ENCODE peak calls at places on chromosome 6, in four cellular contexts. Q is IMR-90, B is foreskin keratinocyte, A is right lobe of liver. H is an unnamed sample.

GRCh38 chr6:148348778-148349177 is 6.1 kb downstream of the SASH1 start:
- DNase-seq in A (no peak), B (no peak), Q (no peak), H (no peak)

GRCh38 chr6:118318648-118319047 is 229.4 kb upstream of the PLN start:
- DNase-seq in Q (no peak), B (no peak), A (no peak), H (no peak)

GRCh38 chr6:155328539-155329459 is 14.5 kb upstream of the TFB1M start:
- DNase-seq in A (no peak), Q (peak; percentile 12), B (no peak), H (no peak)

GRCh38 chr6:29720863-29721262 is 2.4 kb upstream of the HLA-F start:
- DNase-seq in B (peak; percentile 34), A (no peak), Q (no peak), H (no peak)

GRCh38 chr6:155188707-155189496 is 74.9 kb upstream of the CLDN20 start:
- DNase-seq in A (no peak), B (peak; percentile 87), Q (peak; percentile 100), H (no peak)

GRCh38 chr6:104682722-104683643 is 176.7 kb downstream of the HACE1 start:
- DNase-seq in A (peak; percentile 59), B (peak; percentile 27), Q (peak; percentile 59), H (no peak)

GRCh38 chr6:4466769-4467480 is 309.3 kb upstream of the CDYL start:
- DNase-seq in Q (no peak), B (peak; percentile 49), A (no peak), H (no peak)

GRCh38 chr6:155143610-155144106 is 120.2 kb upstream of the CLDN20 start:
- DNase-seq in Q (no peak), B (no peak), A (no peak), H (no peak)

GRCh38 chr6:19988555-19988954 is 151.4 kb downstream of the ID4 start:
- DNase-seq in A (no peak), Q (peak; percentile 9), B (peak; percentile 36), H (no peak)

GRCh38 chr6:36746251-36746650 is 48.6 kb downstream of the RAB44 start:
- DNase-seq in Q (no peak), A (no peak), B (no peak), H (no peak)

GRCh38 chr6:43716099-43716498 is 28.5 kb upstream of the MRPS18A start:
- DNase-seq in A (no peak), Q (no peak), B (no peak), H (peak; percentile 87)

GRCh38 chr6:107589934-107590333 is 100.0 kb downstream of the SOBP start:
- DNase-seq in Q (no peak), B (no peak), A (no peak), H (no peak)

GRCh38 chr6:158338311-158339112 is 26.2 kb downstream of the TULP4 start:
- DNase-seq in A (no peak), B (no peak), Q (no peak), H (no peak)

GRCh38 chr6:107458687-107459282 is 579 bp downstream of the PDSS2 start:
- DNase-seq in A (peak; percentile 42), B (peak; percentile 36), Q (peak; percentile 22), H (no peak)

GRCh38 chr6:123965894-123966293 is 162.2 kb downstream of the NKAIN2 start:
- DNase-seq in Q (peak; percentile 23), B (peak; percentile 60), A (no peak), H (no peak)

GRCh38 chr6:18349350-18349749 is 37.8 kb upstream of the RNF144B start:
- DNase-seq in Q (no peak), B (no peak), A (no peak), H (no peak)

GRCh38 chr6:12750416-12750815 is 33.8 kb downstream of the PHACTR1 start:
- DNase-seq in A (no peak), B (no peak), Q (no peak), H (no peak)

GRCh38 chr6:122400121-122400450 is 634 bp downstream of the HSF2 start:
- DNase-seq in B (no peak), A (no peak), Q (no peak), H (no peak)

GRCh38 chr6:53233309-53233708 is 84.7 kb upstream of the GCM1 start:
- DNase-seq in A (no peak), B (no peak), Q (peak; percentile 52), H (no peak)

GRCh38 chr6:33432546-33432945 is 12.7 kb downstream of the SYNGAP1 start:
- DNase-seq in B (no peak), Q (no peak), A (no peak), H (no peak)

GRCh38 chr6:39301606-39302005 is 12.6 kb downstream of the KCNK17 start:
- DNase-seq in A (no peak), Q (no peak), B (no peak), H (no peak)

GRCh38 chr6:6699741-6700367 is 111.3 kb downstream of the LY86 start:
- DNase-seq in Q (peak; percentile 91), B (peak; percentile 99), A (peak; percentile 53), H (no peak)

GRCh38 chr6:1643830-1644445 is 34.2 kb downstream of the FOXC1 start:
- DNase-seq in Q (no peak), A (no peak), B (no peak), H (no peak)

GRCh38 chr6:21992178-21992967 is 304.5 kb downstream of the PRL start:
- DNase-seq in Q (peak; percentile 80), A (no peak), B (peak; percentile 46), H (no peak)

GRCh38 chr6:52820198-52820597 is 16.6 kb upstream of the GSTA1 start:
- DNase-seq in A (no peak), B (no peak), Q (peak; percentile 52), H (no peak)

GRCh38 chr6:14739830-14740229 is 506.0 kb upstream of the JARID2 start:
- DNase-seq in A (no peak), B (no peak), Q (no peak), H (no peak)

GRCh38 chr6:34115396-34116314 is 30.2 kb downstream of the GRM4 start:
- DNase-seq in A (no peak), B (no peak), Q (peak; percentile 10), H (no peak)

GRCh38 chr6:42195415-42195814 is 659 bp upstream of the GUCA1B start:
- DNase-seq in Q (no peak), B (no peak), A (no peak), H (no peak)

GRCh38 chr6:152355166-152355565 is 282.0 kb downstream of the SYNE1 start:
- DNase-seq in Q (no peak), A (no peak), B (no peak), H (no peak)

GRCh38 chr6:152353440-152353839 is 283.7 kb downstream of the SYNE1 start:
- DNase-seq in B (no peak), Q (no peak), A (no peak), H (no peak)

GRCh38 chr6:152356016-152356415 is 281.1 kb downstream of the SYNE1 start:
- DNase-seq in B (peak; percentile 23), A (no peak), Q (no peak), H (no peak)

GRCh38 chr6:152360016-152360415 is 277.1 kb downstream of the SYNE1 start:
- DNase-seq in B (no peak), A (no peak), Q (no peak), H (no peak)

DNA sequence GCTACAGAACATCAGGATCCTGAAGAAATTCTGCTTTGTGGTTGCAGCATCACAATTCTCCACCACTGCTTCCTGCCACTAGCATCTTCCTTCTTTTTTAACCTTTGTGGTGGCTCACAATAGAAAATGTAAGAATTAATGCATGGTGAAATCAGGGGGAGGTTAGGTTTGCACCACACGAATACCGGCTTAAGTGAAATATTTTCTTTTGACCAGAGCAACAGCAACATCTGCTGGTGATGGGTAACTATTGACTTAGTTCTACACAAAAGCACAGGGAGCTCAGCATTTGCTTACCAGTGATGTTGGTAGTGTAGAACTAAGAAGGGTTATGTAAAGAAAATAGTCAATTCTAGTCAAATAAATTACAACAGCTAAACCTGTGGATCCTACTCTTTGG is 280.5 kb downstream of the SYNE1 start:
- DNase-seq in A (no peak), B (peak; percentile 49), Q (peak; percentile 47), H (no peak)
- TF ChIP-seq CTCF in A (peak; percentile 45), B (peak; percentile 60), Q (peak; percentile 41), H (peak; percentile 64)

DNA sequence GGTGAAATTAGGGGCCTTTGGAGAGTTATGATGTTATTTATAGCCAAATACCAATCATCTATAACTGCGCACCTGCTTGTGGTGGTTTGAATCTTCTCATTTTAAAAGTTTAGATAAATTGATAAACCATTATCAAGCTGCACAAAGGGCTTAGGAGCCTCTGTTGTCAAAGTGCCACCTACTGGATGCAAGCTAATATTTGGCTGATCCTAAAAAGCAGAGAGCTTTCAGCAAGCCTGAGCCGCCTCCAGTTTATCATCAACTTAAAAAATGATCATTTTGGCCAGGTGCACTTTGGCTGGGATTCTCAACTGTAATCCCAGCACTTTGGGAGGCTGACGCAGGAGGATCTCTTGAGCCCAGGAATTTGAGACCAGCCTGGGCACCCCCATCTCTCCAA is 58.5 kb upstream of the ATXN1 start:
- DNase-seq in Q (peak; percentile 30), A (no peak), B (no peak), H (no peak)
- TF ChIP-seq CTCF in Q (peak; percentile 32), A (peak; percentile 35), B (peak; percentile 64), H (peak; percentile 70)

DNA sequence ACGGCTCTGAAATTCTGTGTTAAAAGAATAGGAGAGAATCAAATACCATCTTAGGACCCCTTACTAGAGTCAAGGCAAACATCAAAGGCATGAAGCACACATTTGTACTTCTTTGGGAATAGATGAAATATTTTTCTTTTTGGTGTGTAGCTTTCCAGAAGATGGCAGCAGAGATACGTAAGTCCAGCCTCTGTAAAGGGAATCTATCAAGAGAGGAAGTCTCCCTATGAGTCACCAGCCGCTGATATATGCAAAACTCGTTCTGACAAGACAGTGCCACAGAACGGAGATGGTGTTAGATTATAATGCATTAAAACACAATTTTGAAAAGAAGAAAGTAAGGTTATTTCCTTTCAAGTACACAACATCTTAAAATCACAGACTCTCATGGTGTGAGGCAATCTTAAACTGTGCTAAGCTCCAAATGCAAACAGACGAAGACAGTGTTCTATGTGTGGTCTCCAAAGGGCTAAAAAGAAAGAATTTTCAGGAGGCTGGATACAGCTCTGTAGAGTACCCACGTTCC is 120.0 kb upstream of the AGPAT4 start:
- DNase-seq in B (peak; percentile 83), A (no peak), Q (peak; percentile 90), H (no peak)
- TF ChIP-seq CTCF in B (peak; percentile 96), A (peak; percentile 63), Q (peak; percentile 81), H (peak; percentile 94)

DNA sequence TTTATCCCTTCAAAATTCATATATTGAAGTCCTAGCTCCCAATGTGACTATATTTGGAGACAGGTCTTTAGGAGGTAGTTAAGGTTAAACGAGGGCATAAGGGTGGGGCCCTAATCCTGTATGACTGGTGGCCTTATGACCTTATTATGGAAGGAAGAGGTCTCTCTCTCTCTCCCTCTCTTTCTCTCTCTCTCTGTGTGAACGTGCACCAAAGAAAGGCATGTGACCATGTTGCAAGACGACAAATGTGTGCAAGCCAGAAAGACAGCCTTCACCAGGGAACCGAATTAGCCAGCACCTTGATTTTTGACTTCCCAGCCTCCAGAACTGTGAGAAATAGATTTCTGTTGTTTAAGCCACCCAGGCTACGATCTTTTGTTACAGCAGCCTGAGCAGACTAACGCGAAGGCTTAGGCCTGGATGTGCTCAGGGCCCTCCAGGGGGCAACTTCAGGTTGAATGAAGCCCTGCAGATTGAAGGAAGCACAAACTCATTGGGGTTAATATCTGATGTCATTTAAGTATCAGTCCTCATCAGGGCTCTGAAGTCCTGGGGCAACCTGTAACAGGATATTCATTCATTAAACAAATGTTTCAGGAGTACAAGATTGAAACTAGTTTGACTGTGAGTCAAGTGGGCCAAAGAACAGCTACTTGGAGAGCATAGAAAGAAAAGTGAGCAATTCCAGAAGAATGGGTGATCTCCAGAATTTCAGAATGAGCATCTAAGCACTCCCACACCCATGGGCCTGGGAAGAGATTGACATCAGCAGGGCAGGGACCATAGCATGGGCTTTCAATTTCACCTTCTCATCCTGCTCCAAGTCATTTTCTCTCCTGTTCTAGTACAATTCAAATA is 157.4 kb upstream of the TNFAIP3 start:
- DNase-seq in Q (peak; percentile 88), B (peak; percentile 97), A (no peak), H (no peak)
- TF ChIP-seq CTCF in Q (no peak), B (peak; percentile 51), A (no peak), H (no peak)

GRCh38 chr6:167766986-167767714 is 59.6 kb upstream of the AFDN start:
- DNase-seq in A (no peak), Q (no peak), B (no peak), H (peak; percentile 78)
- TF ChIP-seq CTCF in A (no peak), Q (no peak), B (no peak), H (no peak)

H was measured in chondrocyte.